ENCODE peak calls at places on chromosomes 2 and 18, in five cellular contexts. T, W, Q, M and R are unnamed samples.
A peak's percentile ranks its signal among the peaks of the same experiment; 100 is the strongest.

GRCh38 chr2:187136646-187137045 is 287.7 kb upstream of the ZSWIM2 start:
- DNase-seq in M (no peak), W (no peak), Q (no peak), T (no peak), R (no peak)

GRCh38 chr2:43832457-43832856 is 6.2 kb downstream of the ABCG5 start:
- DNase-seq in W (no peak), M (no peak), T (no peak), Q (no peak), R (no peak)

GRCh38 chr2:192298664-192299063 is 103.9 kb upstream of the TMEFF2 start:
- DNase-seq in T (no peak), Q (no peak), M (no peak), W (no peak), R (no peak)

GRCh38 chr2:85394256-85394655 is 15.9 kb downstream of the CAPG start:
- DNase-seq in T (no peak), Q (no peak), M (no peak), W (peak; percentile 81), R (peak; percentile 16)

GRCh38 chr2:127134833-127135830 is 28.2 kb upstream of the BIN1 start:
- DNase-seq in M (no peak), T (no peak), Q (no peak), W (no peak), R (peak; percentile 61)

GRCh38 chr2:168703926-168704325 is 98.5 kb upstream of the NOSTRIN start:
- DNase-seq in M (no peak), W (no peak), Q (no peak), T (no peak), R (no peak)

GRCh38 chr2:26018184-26018716 is 15.6 kb upstream of the RAB10 start:
- DNase-seq in Q (peak; percentile 79), M (peak; percentile 85), T (peak; percentile 83), W (peak; percentile 92), R (peak; percentile 68)

GRCh38 chr2:47002480-47003381 is 87.1 kb upstream of the MCFD2 start:
- DNase-seq in Q (no peak), W (no peak), T (no peak), M (no peak), R (peak; percentile 96)

GRCh38 chr2:180219471-180219870 is 212.4 kb upstream of the CWC22 start:
- DNase-seq in Q (no peak), M (no peak), T (no peak), W (no peak), R (no peak)

GRCh38 chr2:224869601-224870000 is 153.4 kb upstream of the CCDC195 start:
- DNase-seq in M (no peak), T (no peak), Q (no peak), W (no peak), R (no peak)

GRCh38 chr2:239826786-239827510 is 198.2 kb downstream of the NDUFA10 start:
- DNase-seq in T (no peak), W (peak; percentile 41), M (no peak), Q (peak; percentile 48), R (no peak)

GRCh38 chr2:110852051-110852450 is 119.7 kb downstream of the ACOXL start:
- DNase-seq in M (no peak), T (no peak), Q (no peak), W (no peak), R (no peak)

GRCh38 chr2:240919161-240919781 is 13.1 kb downstream of the CROCC2 start:
- DNase-seq in W (no peak), Q (peak; percentile 52), M (no peak), T (no peak), R (peak; percentile 11)

GRCh38 chr2:227079726-227080125 is 84.3 kb downstream of the COL4A4 start:
- DNase-seq in T (no peak), W (no peak), Q (no peak), M (no peak), R (no peak)

GRCh38 chr2:223093436-223093839 is 41.4 kb downstream of the KCNE4 start:
- DNase-seq in W (peak; percentile 76), Q (peak; percentile 68), M (no peak), T (no peak), R (peak; percentile 83)

GRCh38 chr2:20370191-20370590 is 19.5 kb upstream of the PUM2 start:
- DNase-seq in W (no peak), T (no peak), M (no peak), Q (no peak), R (no peak)

GRCh38 chr2:130873700-130874346 is 37.1 kb downstream of the ARHGEF4 start:
- DNase-seq in W (peak; percentile 84), M (peak; percentile 63), T (peak; percentile 23), Q (no peak), R (peak; percentile 64)

GRCh38 chr2:69535739-69536374 is 98.6 kb upstream of the NFU1 start:
- DNase-seq in W (no peak), M (no peak), T (no peak), Q (no peak), R (no peak)

GRCh38 chr18:28147674-28148171 is 29.2 kb downstream of the CDH2 start:
- DNase-seq in T (no peak), M (no peak), W (no peak), Q (no peak), R (no peak)

DNA sequence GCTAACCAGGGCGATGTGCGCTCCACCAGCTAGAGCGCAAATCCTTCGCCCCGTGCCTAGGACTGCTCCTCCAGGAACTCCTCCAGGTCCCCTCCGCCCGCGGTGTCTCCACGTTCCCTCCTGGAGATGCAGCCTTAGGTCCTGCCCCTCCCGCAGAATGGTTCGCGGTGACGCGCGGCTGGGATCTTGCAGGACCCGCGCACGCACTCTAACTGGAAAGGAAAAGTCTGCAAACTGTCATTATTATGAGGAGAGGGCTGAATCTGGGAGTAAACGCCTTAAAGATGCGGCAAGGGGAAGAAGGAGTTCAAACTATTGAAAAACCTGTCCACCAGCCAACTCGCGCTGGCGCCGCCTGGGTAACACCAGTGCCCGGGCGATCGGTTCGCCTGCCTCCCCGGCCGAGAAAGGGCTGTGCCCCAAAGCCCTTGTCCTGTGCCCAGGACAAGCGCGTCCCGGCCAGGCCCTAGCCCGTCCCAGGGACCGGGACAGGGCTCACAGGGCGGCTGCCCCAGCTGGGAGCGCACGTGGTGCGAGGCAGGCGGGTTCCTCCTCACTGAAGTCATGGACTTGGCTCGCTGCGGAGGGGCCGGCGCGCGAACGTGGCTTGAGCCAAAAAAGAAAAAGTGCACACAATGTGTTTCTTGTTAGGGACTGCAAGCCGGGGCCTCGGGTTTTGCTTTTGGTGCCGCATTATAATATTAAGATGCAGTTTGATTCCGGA is 5.5 kb upstream of the ID2 start:
- DNase-seq in Q (peak; percentile 93), T (no peak), M (no peak), W (peak; percentile 96), R (no peak)
- H3K4me3 ChIP-seq in Q (peak overlapping the region; percentile 69), T (peak overlapping the region; percentile 11), M (no peak overlapping the region), W (peak overlapping the region; percentile 91), R (peak overlapping the region; percentile 58)

GRCh38 chr2:10971131-10971854 is 59.6 kb downstream of the KCNF1 start:
- DNase-seq in T (no peak), W (peak; percentile 54), Q (no peak), M (no peak), R (no peak)
- H3K27me3 ChIP-seq in T (peaks cover 3% of the 10 kb centered on the region), W (no peaks in the 10 kb centered on the region), Q (no peaks in the 10 kb centered on the region), M (peaks cover 13% of the 10 kb centered on the region), R (no peaks in the 10 kb centered on the region)

GRCh38 chr2:199471443-199472057 is 13.8 kb upstream of the SATB2 start:
- DNase-seq in T (no peak), M (peak; percentile 79), Q (peak; percentile 75), W (peak; percentile 89), R (peak; percentile 85)
- H3K4me3 ChIP-seq in T (peak overlapping the region; percentile 6), M (peak overlapping the region; percentile 21), Q (no peak overlapping the region), W (no peak overlapping the region), R (no peak overlapping the region)

GRCh38 chr18:78912862-78913261 is 66.8 kb upstream of the SALL3 start:
- DNase-seq in M (no peak), Q (no peak), T (no peak), W (peak; percentile 61), R (no peak)

GRCh38 chr18:78913830-78914585 is 65.6 kb upstream of the SALL3 start:
- DNase-seq in W (peak; percentile 62), T (no peak), M (no peak), Q (no peak), R (no peak)

GRCh38 chr18:78913395-78913794 is 66.2 kb upstream of the SALL3 start:
- DNase-seq in Q (no peak), T (no peak), M (no peak), W (no peak), R (no peak)

GRCh38 chr18:78915446-78916008 is 64.1 kb upstream of the SALL3 start:
- DNase-seq in Q (no peak), T (no peak), M (no peak), W (peak; percentile 64), R (no peak)

GRCh38 chr18:78914586-78914935 is 65.1 kb upstream of the SALL3 start:
- DNase-seq in T (no peak), W (no peak), M (no peak), Q (no peak), R (no peak)
- H3K27me3 ChIP-seq in T (peaks cover 14% of the 10 kb centered on the region), W (no peaks in the 10 kb centered on the region), M (peaks cover 3% of the 10 kb centered on the region), Q (peaks cover 3% of the 10 kb centered on the region), R (no peaks in the 10 kb centered on the region)